ENCODE peak calls at places on chromosome 13, in four cellular contexts. One of them, this sample, is unnamed.

GRCh38 chr13:48942131-48942530 is 33.6 kb upstream of the FNDC3A start:
- DNase-seq in HCT116: no peak
- DNase-seq in HepG2: no peak
- DNase-seq in K562: no peak
- DNase-seq in this sample: no peak

GRCh38 chr13:98155475-98156111 is 12.7 kb downstream of the FARP1 start:
- DNase-seq in HCT116: no peak
- DNase-seq in HepG2: no peak
- DNase-seq in K562: no peak
- DNase-seq in this sample: no peak

GRCh38 chr13:33111414-33112110 is 95.3 kb downstream of the KL start:
- DNase-seq in HCT116: no peak
- DNase-seq in HepG2: peak; percentile 82
- DNase-seq in K562: no peak
- DNase-seq in this sample: no peak

GRCh38 chr13:36369268-36370107 is 23.3 kb upstream of the SPART start:
- DNase-seq in HCT116: no peak
- DNase-seq in HepG2: no peak
- DNase-seq in K562: no peak
- DNase-seq in this sample: no peak

GRCh38 chr13:49220035-49220855 is at the start of gene MLNR:
- DNase-seq in HCT116: no peak
- DNase-seq in HepG2: peak; percentile 39
- DNase-seq in K562: peak; percentile 23
- DNase-seq in this sample: no peak

GRCh38 chr13:49869514-49869913 is 66.6 kb downstream of the SPRYD7 start:
- DNase-seq in HCT116: no peak
- DNase-seq in HepG2: peak; percentile 53
- DNase-seq in K562: peak; percentile 41
- DNase-seq in this sample: no peak

GRCh38 chr13:100528820-100529219 is 59.8 kb downstream of the GGACT start:
- DNase-seq in HCT116: no peak
- DNase-seq in HepG2: no peak
- DNase-seq in K562: no peak
- DNase-seq in this sample: no peak

GRCh38 chr13:40609972-40610726 is 56.3 kb downstream of the FOXO1 start:
- DNase-seq in HCT116: no peak
- DNase-seq in HepG2: no peak
- DNase-seq in K562: no peak
- DNase-seq in this sample: no peak

DNA sequence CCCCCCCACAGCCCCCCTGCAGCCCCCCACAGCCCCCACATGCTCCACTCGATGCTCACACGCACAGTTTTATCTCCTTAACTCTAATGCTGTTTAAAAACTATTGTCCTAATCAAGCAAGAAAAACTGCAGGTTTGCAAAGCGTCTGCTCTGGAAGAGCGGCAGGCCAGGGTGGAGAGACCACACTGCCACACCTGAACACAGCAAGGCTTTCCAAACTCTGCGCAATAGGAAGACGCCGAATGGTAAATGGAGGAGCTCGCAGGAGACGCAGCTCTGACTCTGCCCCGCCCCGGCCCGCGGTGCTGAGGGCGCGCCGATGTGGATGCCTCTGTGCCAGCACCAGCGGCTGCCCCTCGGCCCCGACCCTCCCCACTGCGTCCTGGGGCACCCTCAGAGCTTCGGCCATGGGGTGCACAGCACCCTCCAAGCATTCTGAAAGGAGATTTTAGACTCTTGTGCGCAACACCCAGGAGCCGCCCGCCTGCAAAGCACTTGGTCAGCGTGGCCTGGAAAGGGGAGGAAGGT is 32.4 kb downstream of the RASA3 start:
- DNase-seq in HCT116: peak; percentile 42
- DNase-seq in HepG2: peak; percentile 15
- DNase-seq in K562: no peak
- DNase-seq in this sample: no peak
- TF ChIP-seq TCF7L2 in HCT116: no peak
- TF ChIP-seq TCF7L2 in HepG2: no peak
- TF ChIP-seq TCF7L2 in K562: no peak
- TF ChIP-seq TCF7L2 in this sample: no peak

DNA sequence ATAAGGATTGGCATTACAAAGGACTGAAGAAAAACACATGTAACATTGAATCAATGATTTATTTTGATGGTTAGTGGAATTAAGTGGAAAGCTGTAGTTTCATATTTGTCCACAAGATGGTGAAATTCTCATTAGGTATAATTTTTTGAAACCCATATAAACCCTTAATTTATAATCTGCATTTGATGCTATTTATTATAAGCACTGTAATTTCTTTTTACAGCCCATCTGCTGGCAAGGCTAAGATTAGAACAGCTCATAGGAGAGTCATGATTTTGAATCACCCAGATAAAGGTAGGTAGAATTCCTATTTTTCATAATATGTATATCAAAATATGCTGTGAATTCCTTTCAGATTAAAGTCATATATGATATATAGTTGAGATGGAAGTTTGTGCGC is 62.2 kb downstream of the DNAJC15 start:
- DNase-seq in HCT116: peak; percentile 16
- DNase-seq in HepG2: no peak
- DNase-seq in K562: peak; percentile 2
- DNase-seq in this sample: peak; percentile 0
- TF ChIP-seq TCF7L2 in HCT116: no peak
- TF ChIP-seq TCF7L2 in HepG2: no peak
- TF ChIP-seq TCF7L2 in K562: no peak
- TF ChIP-seq TCF7L2 in this sample: no peak

GRCh38 chr13:102386461-102386860 is 15.4 kb downstream of the FGF14 start:
- DNase-seq in HCT116: no peak
- DNase-seq in HepG2: no peak
- DNase-seq in K562: no peak
- DNase-seq in this sample: no peak
- TF ChIP-seq TCF7L2 in HCT116: no peak
- TF ChIP-seq TCF7L2 in HepG2: no peak
- TF ChIP-seq TCF7L2 in K562: no peak
- TF ChIP-seq TCF7L2 in this sample: no peak

DNA sequence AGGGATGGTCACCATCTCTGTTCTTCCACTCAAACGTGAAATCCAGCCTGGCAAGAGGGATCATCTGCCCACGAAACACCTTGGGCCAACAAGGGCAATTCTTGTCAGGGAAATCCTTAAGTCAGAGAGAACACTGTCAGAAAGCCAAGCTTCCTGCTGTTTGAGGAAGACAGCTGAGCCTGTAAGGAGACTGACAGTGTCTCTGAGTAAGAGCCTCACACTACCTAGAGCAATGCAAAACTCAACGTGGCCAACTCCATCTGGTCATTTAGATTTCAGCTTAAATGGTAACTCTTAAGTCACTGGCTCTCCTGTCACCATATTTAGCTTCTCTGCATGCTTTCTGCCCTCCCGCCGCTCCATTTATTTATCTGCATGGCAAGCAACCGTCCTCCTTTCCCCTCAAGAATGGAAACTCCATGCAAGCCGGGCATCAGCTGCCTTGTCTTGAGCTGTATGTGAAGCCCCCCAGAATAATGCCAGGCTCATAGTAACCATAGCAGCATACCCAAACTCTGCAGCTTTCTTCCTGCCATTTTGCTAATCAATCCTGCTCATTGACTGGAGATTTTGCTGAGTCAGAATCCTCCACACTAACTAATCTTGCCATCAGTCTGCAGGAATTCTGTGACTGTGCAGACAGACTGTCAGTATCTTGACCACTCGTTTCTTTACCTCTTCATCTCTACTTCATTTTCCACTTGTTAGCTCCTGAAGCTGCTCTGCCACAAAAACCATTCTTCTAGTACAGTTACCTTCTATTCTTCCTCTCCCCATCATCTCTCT is 159.8 kb downstream of the IRS2 start:
- DNase-seq in HCT116: no peak
- DNase-seq in HepG2: no peak
- DNase-seq in K562: no peak
- DNase-seq in this sample: no peak
- TF ChIP-seq TCF7L2 in HCT116: no peak
- TF ChIP-seq TCF7L2 in HepG2: no peak
- TF ChIP-seq TCF7L2 in K562: no peak
- TF ChIP-seq TCF7L2 in this sample: no peak

DNA sequence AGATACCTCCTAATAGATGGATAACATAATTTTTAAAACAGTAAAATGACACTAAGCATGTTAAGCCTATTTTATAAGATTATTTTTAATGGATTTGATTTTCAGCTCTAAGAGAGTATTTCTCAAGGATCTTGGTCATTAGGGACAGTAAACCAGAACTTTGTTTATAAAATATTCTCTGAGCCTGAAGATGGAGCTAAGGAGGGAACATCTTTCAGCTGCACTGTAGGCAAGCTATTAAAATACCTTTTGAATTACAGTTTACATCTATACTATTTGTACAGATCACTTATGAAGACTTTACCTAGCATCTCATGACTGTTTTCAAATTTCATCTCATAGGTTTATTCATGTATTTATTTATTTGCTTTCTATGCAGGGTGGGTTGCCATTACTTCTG is 345.3 kb downstream of the MYO16 start:
- DNase-seq in HCT116: no peak
- DNase-seq in HepG2: no peak
- DNase-seq in K562: no peak
- DNase-seq in this sample: no peak
- TF ChIP-seq TCF7L2 in HCT116: no peak
- TF ChIP-seq TCF7L2 in HepG2: no peak
- TF ChIP-seq TCF7L2 in K562: no peak
- TF ChIP-seq TCF7L2 in this sample: no peak

This sample was measured in Panc1.